ENCODE peak calls at places on chromosomes 2 and 18, in ten cellular contexts. One of them, this sample, is unnamed.

GRCh38 chr2:202831241-202831997 is 40.1 kb downstream of the ICA1L start:
- DNase-seq in A549: peak; percentile 52
- DNase-seq in bronchial epithelial cell: peak; percentile 66
- DNase-seq in osteoblast: peak; percentile 72
- DNase-seq in AG04449: no peak
- DNase-seq in colonic mucosa: peak; percentile 51
- DNase-seq in RWPE2: no peak
- DNase-seq in cardiac muscle cell: peak; percentile 15
- DNase-seq in tibial nerve: peak; percentile 53
- DNase-seq in astrocyte: peak; percentile 48
- DNase-seq in this sample: peak; percentile 19

GRCh38 chr2:83851066-83851465 is 608.0 kb downstream of the SUCLG1 start:
- DNase-seq in osteoblast: no peak
- DNase-seq in colonic mucosa: no peak
- DNase-seq in bronchial epithelial cell: peak; percentile 95
- DNase-seq in A549: no peak
- DNase-seq in astrocyte: no peak
- DNase-seq in RWPE2: peak; percentile 87
- DNase-seq in tibial nerve: no peak
- DNase-seq in cardiac muscle cell: no peak
- DNase-seq in AG04449: no peak
- DNase-seq in this sample: no peak

GRCh38 chr2:230564805-230565779 is 147.6 kb upstream of the CAB39 start:
- DNase-seq in tibial nerve: no peak
- DNase-seq in A549: no peak
- DNase-seq in colonic mucosa: no peak
- DNase-seq in bronchial epithelial cell: peak; percentile 33
- DNase-seq in osteoblast: no peak
- DNase-seq in RWPE2: no peak
- DNase-seq in astrocyte: peak; percentile 58
- DNase-seq in cardiac muscle cell: no peak
- DNase-seq in AG04449: peak; percentile 5
- DNase-seq in this sample: no peak

GRCh38 chr18:74185860-74186259 is 37.5 kb downstream of the TIMM21 start:
- DNase-seq in RWPE2: no peak
- DNase-seq in A549: no peak
- DNase-seq in AG04449: no peak
- DNase-seq in osteoblast: no peak
- DNase-seq in bronchial epithelial cell: no peak
- DNase-seq in astrocyte: no peak
- DNase-seq in tibial nerve: no peak
- DNase-seq in colonic mucosa: no peak
- DNase-seq in cardiac muscle cell: no peak
- DNase-seq in this sample: no peak

GRCh38 chr18:58635891-58636290 is 7.0 kb upstream of the ALPK2 start:
- DNase-seq in RWPE2: no peak
- DNase-seq in bronchial epithelial cell: peak; percentile 90
- DNase-seq in osteoblast: peak; percentile 48
- DNase-seq in astrocyte: peak; percentile 82
- DNase-seq in AG04449: no peak
- DNase-seq in cardiac muscle cell: no peak
- DNase-seq in A549: no peak
- DNase-seq in colonic mucosa: no peak
- DNase-seq in tibial nerve: no peak
- DNase-seq in this sample: no peak

GRCh38 chr2:8602809-8603208 is 79.0 kb upstream of the ID2 start:
- DNase-seq in A549: no peak
- DNase-seq in bronchial epithelial cell: peak; percentile 78
- DNase-seq in cardiac muscle cell: no peak
- DNase-seq in AG04449: no peak
- DNase-seq in osteoblast: no peak
- DNase-seq in tibial nerve: no peak
- DNase-seq in colonic mucosa: no peak
- DNase-seq in astrocyte: no peak
- DNase-seq in RWPE2: no peak
- DNase-seq in this sample: no peak

GRCh38 chr18:32803571-32803970 is 30.7 kb upstream of the KLHL14 start:
- DNase-seq in RWPE2: no peak
- DNase-seq in osteoblast: no peak
- DNase-seq in AG04449: no peak
- DNase-seq in cardiac muscle cell: no peak
- DNase-seq in tibial nerve: no peak
- DNase-seq in colonic mucosa: no peak
- DNase-seq in bronchial epithelial cell: no peak
- DNase-seq in astrocyte: peak; percentile 1
- DNase-seq in A549: no peak
- DNase-seq in this sample: peak; percentile 76

GRCh38 chr2:207235621-207236020 is 69.9 kb upstream of the KLF7 start:
- DNase-seq in tibial nerve: no peak
- DNase-seq in astrocyte: peak; percentile 24
- DNase-seq in cardiac muscle cell: no peak
- DNase-seq in osteoblast: no peak
- DNase-seq in colonic mucosa: no peak
- DNase-seq in AG04449: no peak
- DNase-seq in RWPE2: no peak
- DNase-seq in bronchial epithelial cell: no peak
- DNase-seq in A549: no peak
- DNase-seq in this sample: no peak

GRCh38 chr2:231663458-231664290 is 44.7 kb upstream of the PTMA start:
- DNase-seq in A549: no peak
- DNase-seq in colonic mucosa: no peak
- DNase-seq in RWPE2: no peak
- DNase-seq in AG04449: no peak
- DNase-seq in bronchial epithelial cell: no peak
- DNase-seq in tibial nerve: no peak
- DNase-seq in osteoblast: peak; percentile 69
- DNase-seq in cardiac muscle cell: no peak
- DNase-seq in astrocyte: no peak
- DNase-seq in this sample: no peak

GRCh38 chr18:2898131-2898640 is 51.4 kb downstream of the EMILIN2 start:
- DNase-seq in bronchial epithelial cell: peak; percentile 51
- DNase-seq in osteoblast: peak; percentile 74
- DNase-seq in astrocyte: peak; percentile 51
- DNase-seq in RWPE2: no peak
- DNase-seq in cardiac muscle cell: no peak
- DNase-seq in AG04449: no peak
- DNase-seq in colonic mucosa: no peak
- DNase-seq in A549: no peak
- DNase-seq in tibial nerve: no peak
- DNase-seq in this sample: no peak

GRCh38 chr2:3377612-3378432 is at the start of gene EIPR1:
- DNase-seq in osteoblast: peak; percentile 99
- DNase-seq in A549: peak; percentile 99
- DNase-seq in astrocyte: peak; percentile 98
- DNase-seq in bronchial epithelial cell: peak; percentile 94
- DNase-seq in AG04449: peak; percentile 91
- DNase-seq in cardiac muscle cell: peak; percentile 98
- DNase-seq in tibial nerve: peak; percentile 97
- DNase-seq in RWPE2: peak; percentile 97
- DNase-seq in colonic mucosa: peak; percentile 99
- DNase-seq in this sample: peak; percentile 84
- TF ChIP-seq CTCF in osteoblast: no peak
- TF ChIP-seq CTCF in A549: no peak
- TF ChIP-seq CTCF in astrocyte: no peak
- TF ChIP-seq CTCF in bronchial epithelial cell: no peak
- TF ChIP-seq CTCF in AG04449: peak; percentile 9
- TF ChIP-seq CTCF in cardiac muscle cell: no peak
- TF ChIP-seq CTCF in tibial nerve: peak; percentile 51
- TF ChIP-seq CTCF in RWPE2: no peak
- TF ChIP-seq CTCF in colonic mucosa: no peak
- TF ChIP-seq CTCF in this sample: no peak

GRCh38 chr2:64090264-64090663 is 54.0 kb downstream of the PELI1 start:
- DNase-seq in bronchial epithelial cell: no peak
- DNase-seq in AG04449: no peak
- DNase-seq in osteoblast: no peak
- DNase-seq in colonic mucosa: no peak
- DNase-seq in astrocyte: no peak
- DNase-seq in tibial nerve: no peak
- DNase-seq in A549: no peak
- DNase-seq in RWPE2: no peak
- DNase-seq in cardiac muscle cell: peak; percentile 55
- DNase-seq in this sample: no peak

GRCh38 chr2:64085936-64086335 is 58.3 kb downstream of the PELI1 start:
- DNase-seq in RWPE2: no peak
- DNase-seq in cardiac muscle cell: no peak
- DNase-seq in AG04449: no peak
- DNase-seq in osteoblast: no peak
- DNase-seq in colonic mucosa: no peak
- DNase-seq in tibial nerve: no peak
- DNase-seq in A549: no peak
- DNase-seq in bronchial epithelial cell: no peak
- DNase-seq in astrocyte: no peak
- DNase-seq in this sample: no peak

GRCh38 chr2:64081046-64081445 is 61.8 kb upstream of the VPS54 start:
- DNase-seq in cardiac muscle cell: no peak
- DNase-seq in colonic mucosa: no peak
- DNase-seq in tibial nerve: no peak
- DNase-seq in astrocyte: no peak
- DNase-seq in bronchial epithelial cell: no peak
- DNase-seq in osteoblast: no peak
- DNase-seq in RWPE2: no peak
- DNase-seq in AG04449: no peak
- DNase-seq in A549: no peak
- DNase-seq in this sample: no peak

GRCh38 chr2:64092502-64092901 is 51.7 kb downstream of the PELI1 start:
- DNase-seq in RWPE2: no peak
- DNase-seq in AG04449: no peak
- DNase-seq in osteoblast: no peak
- DNase-seq in colonic mucosa: no peak
- DNase-seq in A549: no peak
- DNase-seq in bronchial epithelial cell: no peak
- DNase-seq in cardiac muscle cell: no peak
- DNase-seq in tibial nerve: no peak
- DNase-seq in astrocyte: no peak
- DNase-seq in this sample: no peak

GRCh38 chr2:64086347-64087082 is 57.7 kb downstream of the PELI1 start:
- DNase-seq in osteoblast: no peak
- DNase-seq in AG04449: no peak
- DNase-seq in RWPE2: no peak
- DNase-seq in cardiac muscle cell: no peak
- DNase-seq in tibial nerve: no peak
- DNase-seq in astrocyte: no peak
- DNase-seq in colonic mucosa: no peak
- DNase-seq in bronchial epithelial cell: no peak
- DNase-seq in A549: no peak
- DNase-seq in this sample: no peak
- H3K4me3 ChIP-seq in osteoblast: no peak overlapping the region
- H3K4me3 ChIP-seq in AG04449: no peak overlapping the region
- H3K4me3 ChIP-seq in RWPE2: no peak overlapping the region
- H3K4me3 ChIP-seq in cardiac muscle cell: no peak overlapping the region
- H3K4me3 ChIP-seq in tibial nerve: no peak overlapping the region
- H3K4me3 ChIP-seq in astrocyte: no peak overlapping the region
- H3K4me3 ChIP-seq in colonic mucosa: no peak overlapping the region
- H3K4me3 ChIP-seq in bronchial epithelial cell: no peak overlapping the region
- H3K4me3 ChIP-seq in A549: no peak overlapping the region
- H3K4me3 ChIP-seq in this sample: no peak overlapping the region

DNA sequence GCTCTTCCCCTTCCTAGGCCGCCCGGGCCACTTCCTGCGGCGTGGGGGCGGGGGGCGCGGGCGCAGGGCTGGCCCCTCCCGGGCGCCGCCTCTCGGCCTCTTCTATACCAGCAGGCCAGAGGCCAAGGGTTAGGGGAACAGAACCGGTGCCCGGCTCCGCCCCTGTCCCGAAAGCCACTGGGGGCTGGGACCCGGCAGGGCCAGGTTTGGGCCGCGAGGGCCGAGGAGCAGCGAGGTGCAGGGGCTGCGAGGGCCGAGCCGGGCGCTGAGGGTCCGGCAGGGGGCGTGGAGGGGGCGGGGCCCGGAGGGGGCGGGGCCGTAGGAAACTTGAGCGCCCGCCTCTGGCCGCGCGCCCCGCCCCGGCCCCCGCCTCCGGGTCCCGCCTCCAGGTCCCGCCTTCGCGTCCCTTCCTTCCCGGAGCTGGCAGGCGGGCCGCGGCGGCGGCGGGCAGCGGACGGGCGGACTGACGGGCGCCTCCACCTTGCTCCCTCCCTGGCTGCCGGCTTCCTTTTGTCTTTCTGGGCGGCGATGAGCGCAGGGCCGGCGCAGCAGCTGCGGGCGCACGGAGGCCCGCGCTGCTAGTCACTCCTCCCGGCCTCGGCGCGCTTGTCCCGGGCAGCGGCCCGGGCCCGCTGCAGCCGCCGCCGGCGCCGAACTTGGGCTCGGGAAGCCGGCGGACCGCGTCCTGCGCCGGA is at the start of gene HPCAL1:
- DNase-seq in colonic mucosa: peak; percentile 92
- DNase-seq in AG04449: no peak
- DNase-seq in osteoblast: peak; percentile 99
- DNase-seq in RWPE2: no peak
- DNase-seq in A549: peak; percentile 92
- DNase-seq in bronchial epithelial cell: peak; percentile 58
- DNase-seq in tibial nerve: peak; percentile 71
- DNase-seq in cardiac muscle cell: peak; percentile 92
- DNase-seq in astrocyte: peak; percentile 55
- DNase-seq in this sample: no peak
- TF ChIP-seq CTCF in colonic mucosa: peak; percentile 59
- TF ChIP-seq CTCF in AG04449: peak; percentile 54
- TF ChIP-seq CTCF in osteoblast: peak; percentile 25
- TF ChIP-seq CTCF in RWPE2: peak; percentile 69
- TF ChIP-seq CTCF in A549: peak; percentile 68
- TF ChIP-seq CTCF in bronchial epithelial cell: peak; percentile 64
- TF ChIP-seq CTCF in tibial nerve: peak; percentile 73
- TF ChIP-seq CTCF in cardiac muscle cell: peak; percentile 52
- TF ChIP-seq CTCF in astrocyte: peak; percentile 11
- TF ChIP-seq CTCF in this sample: peak; percentile 52

DNA sequence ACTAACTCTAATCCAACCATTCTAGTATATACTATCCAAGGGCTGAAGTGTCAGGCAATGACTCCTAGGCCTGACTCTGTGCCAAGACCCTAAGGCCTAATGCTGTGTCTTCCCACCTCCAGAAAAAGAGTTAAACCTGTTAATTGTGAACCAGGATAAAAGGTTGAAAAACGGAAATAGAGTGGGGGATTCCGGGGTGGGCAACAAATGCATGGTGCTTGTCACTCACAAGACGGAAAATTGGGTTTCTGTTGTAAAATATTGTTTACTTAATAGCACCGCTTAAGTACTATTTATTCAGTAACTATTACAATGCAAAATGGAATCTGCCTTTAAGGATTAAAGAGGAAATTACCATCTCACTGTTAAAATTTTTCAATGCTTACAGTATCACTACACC is 3.2 kb downstream of the STK17B start:
- DNase-seq in AG04449: no peak
- DNase-seq in RWPE2: peak; percentile 56
- DNase-seq in A549: no peak
- DNase-seq in osteoblast: no peak
- DNase-seq in bronchial epithelial cell: peak; percentile 82
- DNase-seq in tibial nerve: no peak
- DNase-seq in colonic mucosa: no peak
- DNase-seq in astrocyte: peak; percentile 49
- DNase-seq in cardiac muscle cell: no peak
- DNase-seq in this sample: no peak
- H3K4me3 ChIP-seq in AG04449: peak overlapping the region; percentile 37
- H3K4me3 ChIP-seq in RWPE2: peak overlapping the region; percentile 99
- H3K4me3 ChIP-seq in A549: peak overlapping the region; percentile 5
- H3K4me3 ChIP-seq in osteoblast: peak overlapping the region; percentile 93
- H3K4me3 ChIP-seq in bronchial epithelial cell: no peak overlapping the region
- H3K4me3 ChIP-seq in tibial nerve: peak overlapping the region; percentile 3
- H3K4me3 ChIP-seq in colonic mucosa: peak overlapping the region; percentile 2
- H3K4me3 ChIP-seq in astrocyte: peak overlapping the region; percentile 38
- H3K4me3 ChIP-seq in cardiac muscle cell: no peak overlapping the region
- H3K4me3 ChIP-seq in this sample: no peak overlapping the region